ENCODE peak calls at places on chromosomes 13 and 19, in seven cellular contexts. One of them, this sample, is unnamed.

GRCh38 chr19:51713319-51714285 is 10.2 kb downstream of the HAS1 start:
- DNase-seq in mesendoderm: no peak
- DNase-seq in H1: no peak
- DNase-seq in trophoblast cell: no peak
- DNase-seq in H9: no peak
- DNase-seq in mesenchymal stem cell: no peak
- DNase-seq in neuronal stem cell: no peak
- DNase-seq in this sample: no peak

GRCh38 chr13:37475966-37476365 is 122.6 kb downstream of the POSTN start:
- DNase-seq in mesendoderm: no peak
- DNase-seq in mesenchymal stem cell: peak
- DNase-seq in neuronal stem cell: no peak
- DNase-seq in H1: no peak
- DNase-seq in H9: no peak
- DNase-seq in trophoblast cell: no peak
- DNase-seq in this sample: peak

GRCh38 chr13:38872693-38873092 is 117.9 kb downstream of the STOML3 start:
- DNase-seq in mesendoderm: peak
- DNase-seq in neuronal stem cell: peak
- DNase-seq in H1: peak
- DNase-seq in mesenchymal stem cell: peak
- DNase-seq in H9: peak
- DNase-seq in trophoblast cell: peak
- DNase-seq in this sample: peak

GRCh38 chr13:31111136-31111535 is 50.6 kb downstream of the HSPH1 start:
- DNase-seq in H1: no peak
- DNase-seq in trophoblast cell: no peak
- DNase-seq in neuronal stem cell: no peak
- DNase-seq in mesendoderm: no peak
- DNase-seq in H9: no peak
- DNase-seq in mesenchymal stem cell: no peak
- DNase-seq in this sample: peak

GRCh38 chr13:38804536-38804935 is 117.7 kb downstream of the FREM2 start:
- DNase-seq in mesenchymal stem cell: no peak
- DNase-seq in mesendoderm: no peak
- DNase-seq in neuronal stem cell: no peak
- DNase-seq in H1: no peak
- DNase-seq in H9: no peak
- DNase-seq in trophoblast cell: no peak
- DNase-seq in this sample: no peak

GRCh38 chr19:52453324-52454094 is at the start of gene ZNF578:
- DNase-seq in neuronal stem cell: peak
- DNase-seq in H9: no peak
- DNase-seq in trophoblast cell: peak
- DNase-seq in mesendoderm: peak
- DNase-seq in mesenchymal stem cell: peak
- DNase-seq in H1: no peak
- DNase-seq in this sample: peak

GRCh38 chr13:23871616-23872220 is 17.5 kb downstream of the MIPEP start:
- DNase-seq in H9: no peak
- DNase-seq in trophoblast cell: no peak
- DNase-seq in mesendoderm: peak
- DNase-seq in mesenchymal stem cell: peak
- DNase-seq in H1: no peak
- DNase-seq in neuronal stem cell: no peak
- DNase-seq in this sample: peak

GRCh38 chr13:49225358-49226042 is 5.4 kb downstream of the MLNR start:
- DNase-seq in neuronal stem cell: no peak
- DNase-seq in H1: no peak
- DNase-seq in mesenchymal stem cell: no peak
- DNase-seq in H9: no peak
- DNase-seq in mesendoderm: no peak
- DNase-seq in trophoblast cell: no peak
- DNase-seq in this sample: no peak

GRCh38 chr19:37778613-37779138 is 710 bp downstream of the ZNF573 start:
- DNase-seq in H1: no peak
- DNase-seq in H9: no peak
- DNase-seq in mesendoderm: peak
- DNase-seq in trophoblast cell: peak
- DNase-seq in neuronal stem cell: peak
- DNase-seq in mesenchymal stem cell: peak
- DNase-seq in this sample: peak

GRCh38 chr13:96821381-96821780 is 172.9 kb downstream of the OXGR1 start:
- DNase-seq in H1: no peak
- DNase-seq in mesendoderm: no peak
- DNase-seq in neuronal stem cell: no peak
- DNase-seq in trophoblast cell: no peak
- DNase-seq in H9: no peak
- DNase-seq in mesenchymal stem cell: peak
- DNase-seq in this sample: peak

GRCh38 chr19:7257148-7258041 is 36.8 kb downstream of the INSR start:
- DNase-seq in trophoblast cell: peak
- DNase-seq in H9: no peak
- DNase-seq in neuronal stem cell: no peak
- DNase-seq in mesenchymal stem cell: peak
- DNase-seq in mesendoderm: peak
- DNase-seq in H1: no peak
- DNase-seq in this sample: peak

GRCh38 chr13:106680796-106681482 is 113.0 kb upstream of the ARGLU1 start:
- DNase-seq in neuronal stem cell: peak
- DNase-seq in H1: no peak
- DNase-seq in trophoblast cell: no peak
- DNase-seq in mesenchymal stem cell: no peak
- DNase-seq in H9: peak
- DNase-seq in mesendoderm: peak
- DNase-seq in this sample: no peak

GRCh38 chr19:10424011-10424637 is 3.8 kb downstream of the PDE4A start:
- DNase-seq in neuronal stem cell: peak
- DNase-seq in H1: peak
- DNase-seq in mesendoderm: peak
- DNase-seq in H9: peak
- DNase-seq in trophoblast cell: peak
- DNase-seq in mesenchymal stem cell: peak
- DNase-seq in this sample: peak

GRCh38 chr19:14091885-14092462 is 1.4 kb upstream of the SAMD1 start:
- DNase-seq in H9: no peak
- DNase-seq in H1: peak
- DNase-seq in neuronal stem cell: peak
- DNase-seq in mesenchymal stem cell: peak
- DNase-seq in mesendoderm: no peak
- DNase-seq in trophoblast cell: no peak
- DNase-seq in this sample: no peak

GRCh38 chr19:16203256-16204004 is 5.7 kb downstream of the AP1M1 start:
- DNase-seq in H1: no peak
- DNase-seq in neuronal stem cell: no peak
- DNase-seq in mesenchymal stem cell: no peak
- DNase-seq in H9: no peak
- DNase-seq in trophoblast cell: no peak
- DNase-seq in mesendoderm: no peak
- DNase-seq in this sample: no peak

GRCh38 chr13:33392794-33393371 is 107.3 kb upstream of the STARD13 start:
- DNase-seq in H1: no peak
- DNase-seq in mesendoderm: no peak
- DNase-seq in neuronal stem cell: no peak
- DNase-seq in H9: no peak
- DNase-seq in mesenchymal stem cell: no peak
- DNase-seq in trophoblast cell: no peak
- DNase-seq in this sample: no peak

GRCh38 chr13:100409132-100409531 is 179.5 kb downstream of the GGACT start:
- DNase-seq in mesenchymal stem cell: peak
- DNase-seq in mesendoderm: peak
- DNase-seq in H9: no peak
- DNase-seq in neuronal stem cell: no peak
- DNase-seq in trophoblast cell: no peak
- DNase-seq in H1: no peak
- DNase-seq in this sample: peak

GRCh38 chr19:46428278-46429141 is at the start of gene PNMA8C:
- DNase-seq in trophoblast cell: no peak
- DNase-seq in H9: peak
- DNase-seq in H1: peak
- DNase-seq in mesenchymal stem cell: peak
- DNase-seq in mesendoderm: peak
- DNase-seq in neuronal stem cell: peak
- DNase-seq in this sample: peak

GRCh38 chr19:57027360-57027759 is 92.4 kb upstream of the USP29 start:
- DNase-seq in H9: no peak
- DNase-seq in neuronal stem cell: no peak
- DNase-seq in mesenchymal stem cell: no peak
- DNase-seq in H1: no peak
- DNase-seq in trophoblast cell: no peak
- DNase-seq in mesendoderm: no peak
- DNase-seq in this sample: no peak

GRCh38 chr13:80050252-80050651 is 290.7 kb downstream of the SPRY2 start:
- DNase-seq in mesendoderm: no peak
- DNase-seq in H1: no peak
- DNase-seq in neuronal stem cell: no peak
- DNase-seq in mesenchymal stem cell: no peak
- DNase-seq in trophoblast cell: no peak
- DNase-seq in H9: no peak
- DNase-seq in this sample: peak

GRCh38 chr19:6963259-6963852 is 57.9 kb downstream of the MBD3L2B start:
- DNase-seq in trophoblast cell: no peak
- DNase-seq in mesenchymal stem cell: no peak
- DNase-seq in neuronal stem cell: no peak
- DNase-seq in mesendoderm: no peak
- DNase-seq in H9: no peak
- DNase-seq in H1: no peak
- DNase-seq in this sample: no peak

GRCh38 chr19:3604987-3605343 is 1.7 kb downstream of the TBXA2R start:
- DNase-seq in H1: no peak
- DNase-seq in neuronal stem cell: no peak
- DNase-seq in H9: no peak
- DNase-seq in mesendoderm: no peak
- DNase-seq in trophoblast cell: no peak
- DNase-seq in mesenchymal stem cell: no peak
- DNase-seq in this sample: no peak

GRCh38 chr19:53896682-53897081 is 12.4 kb upstream of the CACNG7 start:
- DNase-seq in H1: no peak
- DNase-seq in H9: no peak
- DNase-seq in neuronal stem cell: no peak
- DNase-seq in mesenchymal stem cell: no peak
- DNase-seq in trophoblast cell: no peak
- DNase-seq in mesendoderm: no peak
- DNase-seq in this sample: no peak

GRCh38 chr19:48913114-48913513 is 13.0 kb downstream of the NUCB1 start:
- DNase-seq in neuronal stem cell: no peak
- DNase-seq in trophoblast cell: peak
- DNase-seq in H1: no peak
- DNase-seq in mesenchymal stem cell: no peak
- DNase-seq in H9: no peak
- DNase-seq in mesendoderm: peak
- DNase-seq in this sample: no peak

GRCh38 chr19:30718728-30719127 is 346.5 kb downstream of the ZNF536 start:
- DNase-seq in neuronal stem cell: no peak
- DNase-seq in mesenchymal stem cell: no peak
- DNase-seq in H1: no peak
- DNase-seq in mesendoderm: no peak
- DNase-seq in H9: no peak
- DNase-seq in trophoblast cell: no peak
- DNase-seq in this sample: no peak

GRCh38 chr19:55643003-55643732 is at the start of gene ZNF581:
- DNase-seq in neuronal stem cell: peak
- DNase-seq in trophoblast cell: peak
- DNase-seq in H1: peak
- DNase-seq in H9: peak
- DNase-seq in mesendoderm: peak
- DNase-seq in mesenchymal stem cell: peak
- DNase-seq in this sample: peak

DNA sequence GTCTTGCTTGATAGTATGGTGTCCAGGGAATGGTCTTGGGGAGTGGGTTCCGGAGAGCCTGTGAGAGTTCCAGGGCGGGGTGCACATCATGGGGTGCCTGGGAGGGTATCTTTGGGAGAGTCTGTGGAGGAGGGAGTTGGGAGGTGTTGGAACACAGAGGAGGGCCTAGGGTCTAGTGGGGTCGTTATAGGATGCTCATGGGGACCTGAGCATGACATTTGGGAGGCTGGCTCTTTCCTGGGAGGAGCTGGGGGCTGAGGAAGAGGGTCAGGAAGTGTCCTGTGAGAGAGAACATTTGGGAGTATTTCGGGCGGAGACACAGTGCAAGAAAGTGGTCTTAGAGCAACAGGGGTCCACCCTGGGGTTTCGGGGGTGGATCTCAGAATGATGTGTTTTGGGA is 2.7 kb downstream of the ACTL9 start:
- DNase-seq in mesenchymal stem cell: no peak
- DNase-seq in H9: no peak
- DNase-seq in trophoblast cell: no peak
- DNase-seq in H1: no peak
- DNase-seq in mesendoderm: no peak
- DNase-seq in neuronal stem cell: no peak
- DNase-seq in this sample: no peak
- H4K8ac ChIP-seq in mesenchymal stem cell: no peak
- H4K8ac ChIP-seq in H9: no peak
- H4K8ac ChIP-seq in trophoblast cell: no peak
- H4K8ac ChIP-seq in H1: no peak
- H4K8ac ChIP-seq in mesendoderm: no peak
- H4K8ac ChIP-seq in neuronal stem cell: no peak
- H4K8ac ChIP-seq in this sample: no peak

GRCh38 chr13:52980695-52981094 is 47.9 kb upstream of the OLFM4 start:
- DNase-seq in trophoblast cell: no peak
- DNase-seq in neuronal stem cell: no peak
- DNase-seq in H9: no peak
- DNase-seq in H1: no peak
- DNase-seq in mesenchymal stem cell: no peak
- DNase-seq in mesendoderm: no peak
- DNase-seq in this sample: no peak

GRCh38 chr13:52984881-52985363 is 43.7 kb upstream of the OLFM4 start:
- DNase-seq in mesendoderm: no peak
- DNase-seq in mesenchymal stem cell: no peak
- DNase-seq in neuronal stem cell: no peak
- DNase-seq in trophoblast cell: no peak
- DNase-seq in H9: no peak
- DNase-seq in H1: no peak
- DNase-seq in this sample: no peak

GRCh38 chr13:52978989-52979388 is 49.6 kb upstream of the OLFM4 start:
- DNase-seq in neuronal stem cell: no peak
- DNase-seq in mesenchymal stem cell: no peak
- DNase-seq in trophoblast cell: no peak
- DNase-seq in mesendoderm: no peak
- DNase-seq in H1: no peak
- DNase-seq in H9: no peak
- DNase-seq in this sample: no peak

GRCh38 chr13:52983836-52984235 is 44.8 kb upstream of the OLFM4 start:
- DNase-seq in trophoblast cell: no peak
- DNase-seq in H9: no peak
- DNase-seq in neuronal stem cell: no peak
- DNase-seq in mesenchymal stem cell: no peak
- DNase-seq in H1: no peak
- DNase-seq in mesendoderm: no peak
- DNase-seq in this sample: no peak
- H4K8ac ChIP-seq in trophoblast cell: no peak
- H4K8ac ChIP-seq in H9: no peak
- H4K8ac ChIP-seq in neuronal stem cell: no peak
- H4K8ac ChIP-seq in mesenchymal stem cell: no peak
- H4K8ac ChIP-seq in H1: no peak
- H4K8ac ChIP-seq in mesendoderm: no peak
- H4K8ac ChIP-seq in this sample: no peak

GRCh38 chr13:44263920-44264610 is 109.6 kb upstream of the SERP2 start:
- DNase-seq in mesenchymal stem cell: peak
- DNase-seq in neuronal stem cell: no peak
- DNase-seq in H9: no peak
- DNase-seq in H1: no peak
- DNase-seq in trophoblast cell: no peak
- DNase-seq in mesendoderm: no peak
- DNase-seq in this sample: peak
- H4K8ac ChIP-seq in mesenchymal stem cell: no peak
- H4K8ac ChIP-seq in neuronal stem cell: no peak
- H4K8ac ChIP-seq in H9: no peak
- H4K8ac ChIP-seq in H1: no peak
- H4K8ac ChIP-seq in trophoblast cell: no peak
- H4K8ac ChIP-seq in mesendoderm: no peak
- H4K8ac ChIP-seq in this sample: no peak

GRCh38 chr19:34316741-34317241 is 48.2 kb upstream of the GPI start:
- DNase-seq in trophoblast cell: no peak
- DNase-seq in H9: no peak
- DNase-seq in neuronal stem cell: no peak
- DNase-seq in mesendoderm: no peak
- DNase-seq in H1: no peak
- DNase-seq in mesenchymal stem cell: peak
- DNase-seq in this sample: peak
- H4K8ac ChIP-seq in trophoblast cell: no peak
- H4K8ac ChIP-seq in H9: no peak
- H4K8ac ChIP-seq in neuronal stem cell: no peak
- H4K8ac ChIP-seq in mesendoderm: no peak
- H4K8ac ChIP-seq in H1: no peak
- H4K8ac ChIP-seq in mesenchymal stem cell: no peak
- H4K8ac ChIP-seq in this sample: no peak

This sample was measured in IMR-90.